ENCODE peak calls at places on chromosomes 5 and 9, in six cellular contexts. U is SK-N-MC, I is endodermal cell, A is heart left ventricle, F is ecto neural progenitor cell, N is NT2/D1. W is an unnamed sample.

GRCh38 chr5:78696637-78697036 is 48.1 kb upstream of the LHFPL2 start:
- DNase-seq in F (no peak), U (no peak), N (no peak), A (no peak), I (no peak), W (no peak)

GRCh38 chr9:93452710-93453046 is 703 bp downstream of the FAM120AOS start:
- DNase-seq in A (peak; percentile 59), N (no peak), U (no peak), F (no peak), I (no peak), W (no peak)

GRCh38 chr5:10524376-10525123 is 39.3 kb upstream of the ANKRD33B start:
- DNase-seq in F (no peak), U (no peak), N (no peak), I (no peak), A (no peak), W (no peak)

GRCh38 chr5:135689506-135689905 is 110.7 kb upstream of the CXCL14 start:
- DNase-seq in N (no peak), I (no peak), A (no peak), F (no peak), U (no peak), W (no peak)

GRCh38 chr9:88732128-88732527 is 197.2 kb downstream of the NXNL2 start:
- DNase-seq in U (no peak), N (no peak), A (no peak), F (no peak), I (no peak), W (no peak)

GRCh38 chr9:89751081-89751855 is 146.5 kb downstream of the GADD45G start:
- DNase-seq in I (no peak), A (no peak), U (no peak), N (no peak), F (no peak), W (no peak)

GRCh38 chr5:98330871-98331270 is 442.6 kb upstream of the RGMB start:
- DNase-seq in U (no peak), N (no peak), A (no peak), F (no peak), I (no peak), W (no peak)

GRCh38 chr5:175479125-175479881 is 943 bp downstream of the SFXN1 start:
- DNase-seq in N (no peak), I (no peak), A (no peak), F (no peak), U (no peak), W (no peak)

GRCh38 chr5:125424374-125424773 is 677.9 kb upstream of the ZNF608 start:
- DNase-seq in U (no peak), A (no peak), I (no peak), F (no peak), N (no peak), W (no peak)

GRCh38 chr5:78624011-78624541 is 24.5 kb downstream of the LHFPL2 start:
- DNase-seq in F (no peak), A (no peak), N (no peak), I (peak; percentile 43), U (no peak), W (no peak)